ENCODE peak calls at places on chromosomes 16 and 17, in five cellular contexts. One of them, this sample, is unnamed.
A peak's percentile ranks its signal among the peaks of the same experiment; 100 is the strongest.

GRCh38 chr17:68052810-68053209 is 17.3 kb downstream of the KPNA2 start:
- DNase-seq in CD4-positive, alpha-beta T cell: no peak
- DNase-seq in stimulated activated naive CD8-positive, alpha-beta T cell treated with anti-CD3 and anti-CD28 coated beads, Interleukin-15, Interleukin-2, amounts not matched to agents 100 U/mL and 50 U/mL, for 24 hours: no peak
- DNase-seq in iris pigment epithelial cell: no peak
- DNase-seq in activated CD4-positive, alpha-beta memory T cell treated with anti-CD3 and anti-CD28 coated beads, Interleukin-2, amount 10 ng/mL, durations not matched to agents 7 days and 5 days: no peak
- DNase-seq in this sample: no peak

GRCh38 chr16:35497399-35497798 is 2038.0 kb downstream of the TP53TG3F start:
- DNase-seq in CD4-positive, alpha-beta T cell: no peak
- DNase-seq in stimulated activated naive CD8-positive, alpha-beta T cell treated with anti-CD3 and anti-CD28 coated beads, Interleukin-15, Interleukin-2, amounts not matched to agents 100 U/mL and 50 U/mL, for 24 hours: no peak
- DNase-seq in iris pigment epithelial cell: no peak
- DNase-seq in activated CD4-positive, alpha-beta memory T cell treated with anti-CD3 and anti-CD28 coated beads, Interleukin-2, amount 10 ng/mL, durations not matched to agents 7 days and 5 days: no peak
- DNase-seq in this sample: no peak

GRCh38 chr16:5412721-5413120 is 315.1 kb upstream of the EEF2KMT start:
- DNase-seq in CD4-positive, alpha-beta T cell: no peak
- DNase-seq in stimulated activated naive CD8-positive, alpha-beta T cell treated with anti-CD3 and anti-CD28 coated beads, Interleukin-15, Interleukin-2, amounts not matched to agents 100 U/mL and 50 U/mL, for 24 hours: no peak
- DNase-seq in iris pigment epithelial cell: no peak
- DNase-seq in activated CD4-positive, alpha-beta memory T cell treated with anti-CD3 and anti-CD28 coated beads, Interleukin-2, amount 10 ng/mL, durations not matched to agents 7 days and 5 days: no peak
- DNase-seq in this sample: no peak

GRCh38 chr17:21362331-21362931 is 13.7 kb upstream of the KCNJ12 start:
- DNase-seq in CD4-positive, alpha-beta T cell: no peak
- DNase-seq in stimulated activated naive CD8-positive, alpha-beta T cell treated with anti-CD3 and anti-CD28 coated beads, Interleukin-15, Interleukin-2, amounts not matched to agents 100 U/mL and 50 U/mL, for 24 hours: no peak
- DNase-seq in iris pigment epithelial cell: no peak
- DNase-seq in activated CD4-positive, alpha-beta memory T cell treated with anti-CD3 and anti-CD28 coated beads, Interleukin-2, amount 10 ng/mL, durations not matched to agents 7 days and 5 days: no peak
- DNase-seq in this sample: no peak

GRCh38 chr17:43406676-43407645 is 8.2 kb downstream of the ARL4D start:
- DNase-seq in CD4-positive, alpha-beta T cell: no peak
- DNase-seq in stimulated activated naive CD8-positive, alpha-beta T cell treated with anti-CD3 and anti-CD28 coated beads, Interleukin-15, Interleukin-2, amounts not matched to agents 100 U/mL and 50 U/mL, for 24 hours: no peak
- DNase-seq in iris pigment epithelial cell: peak; percentile 64
- DNase-seq in activated CD4-positive, alpha-beta memory T cell treated with anti-CD3 and anti-CD28 coated beads, Interleukin-2, amount 10 ng/mL, durations not matched to agents 7 days and 5 days: no peak
- DNase-seq in this sample: no peak

GRCh38 chr17:10171057-10171456 is 27.3 kb downstream of the GAS7 start:
- DNase-seq in CD4-positive, alpha-beta T cell: no peak
- DNase-seq in stimulated activated naive CD8-positive, alpha-beta T cell treated with anti-CD3 and anti-CD28 coated beads, Interleukin-15, Interleukin-2, amounts not matched to agents 100 U/mL and 50 U/mL, for 24 hours: no peak
- DNase-seq in iris pigment epithelial cell: no peak
- DNase-seq in activated CD4-positive, alpha-beta memory T cell treated with anti-CD3 and anti-CD28 coated beads, Interleukin-2, amount 10 ng/mL, durations not matched to agents 7 days and 5 days: no peak
- DNase-seq in this sample: no peak

GRCh38 chr17:17387461-17388362 is 84.5 kb downstream of the NT5M start:
- DNase-seq in CD4-positive, alpha-beta T cell: no peak
- DNase-seq in stimulated activated naive CD8-positive, alpha-beta T cell treated with anti-CD3 and anti-CD28 coated beads, Interleukin-15, Interleukin-2, amounts not matched to agents 100 U/mL and 50 U/mL, for 24 hours: no peak
- DNase-seq in iris pigment epithelial cell: no peak
- DNase-seq in activated CD4-positive, alpha-beta memory T cell treated with anti-CD3 and anti-CD28 coated beads, Interleukin-2, amount 10 ng/mL, durations not matched to agents 7 days and 5 days: no peak
- DNase-seq in this sample: peak; percentile 26

GRCh38 chr17:76356803-76357456 is 3.2 kb upstream of the PRPSAP1 start:
- DNase-seq in CD4-positive, alpha-beta T cell: no peak
- DNase-seq in stimulated activated naive CD8-positive, alpha-beta T cell treated with anti-CD3 and anti-CD28 coated beads, Interleukin-15, Interleukin-2, amounts not matched to agents 100 U/mL and 50 U/mL, for 24 hours: no peak
- DNase-seq in iris pigment epithelial cell: no peak
- DNase-seq in activated CD4-positive, alpha-beta memory T cell treated with anti-CD3 and anti-CD28 coated beads, Interleukin-2, amount 10 ng/mL, durations not matched to agents 7 days and 5 days: no peak
- DNase-seq in this sample: no peak

GRCh38 chr16:17343729-17344128 is 127.0 kb downstream of the XYLT1 start:
- DNase-seq in CD4-positive, alpha-beta T cell: no peak
- DNase-seq in stimulated activated naive CD8-positive, alpha-beta T cell treated with anti-CD3 and anti-CD28 coated beads, Interleukin-15, Interleukin-2, amounts not matched to agents 100 U/mL and 50 U/mL, for 24 hours: no peak
- DNase-seq in iris pigment epithelial cell: no peak
- DNase-seq in activated CD4-positive, alpha-beta memory T cell treated with anti-CD3 and anti-CD28 coated beads, Interleukin-2, amount 10 ng/mL, durations not matched to agents 7 days and 5 days: no peak
- DNase-seq in this sample: no peak